ENCODE peak calls at places on chromosomes 11 and 22, in nine cellular contexts. G is fibroblast of villous mesenchyme; S is astrocyte of the spinal cord; Q is lower lobe of right lung; U is A673; B is CD8-positive, alpha-beta T cell; X is cardiac fibroblast; H is AG09309; V is body of pancreas. Y is an unnamed sample.

GRCh38 chr22:44702479-44703219 is 645 bp downstream of the PRR5 start:
- DNase-seq in G (peak; percentile 84), S (no peak), Q (no peak), U (peak; percentile 67), B (peak; percentile 28), X (peak; percentile 48), H (no peak), V (peak; percentile 23), Y (no peak)

GRCh38 chr11:86799680-86800075 is 664 bp upstream of the PRSS23 start:
- DNase-seq in G (no peak), S (no peak), Q (no peak), U (no peak), B (no peak), X (no peak), H (no peak), V (no peak), Y (peak; percentile 50)

GRCh38 chr11:128482512-128483191 is 104.7 kb downstream of the ETS1 start:
- DNase-seq in G (peak; percentile 95), S (peak; percentile 69), Q (no peak), U (no peak), B (no peak), X (peak; percentile 94), H (peak; percentile 93), V (no peak), Y (no peak)

GRCh38 chr22:36141481-36141880 is 19.1 kb downstream of the APOL3 start:
- DNase-seq in G (no peak), S (no peak), Q (no peak), U (no peak), B (no peak), X (no peak), H (no peak), V (no peak), Y (no peak)

GRCh38 chr11:78381867-78382266 is 35.8 kb downstream of the GAB2 start:
- DNase-seq in G (peak; percentile 47), S (no peak), Q (no peak), U (no peak), B (no peak), X (peak; percentile 8), H (no peak), V (no peak), Y (no peak)

GRCh38 chr22:37627545-37627944 is 11.9 kb upstream of the SH3BP1 start:
- DNase-seq in G (no peak), S (no peak), Q (no peak), U (no peak), B (peak; percentile 68), X (no peak), H (no peak), V (no peak), Y (no peak)

GRCh38 chr11:46130286-46130937 is 9.2 kb upstream of the PHF21A start:
- DNase-seq in G (no peak), S (no peak), Q (no peak), U (no peak), B (no peak), X (no peak), H (no peak), V (no peak), Y (no peak)

GRCh38 chr22:27581688-27582087 is 219.9 kb downstream of the MN1 start:
- DNase-seq in G (peak; percentile 82), S (no peak), Q (peak; percentile 64), U (no peak), B (no peak), X (peak; percentile 73), H (no peak), V (peak; percentile 23), Y (peak; percentile 68)

GRCh38 chr22:32584650-32585049 is 110.0 kb downstream of the FBXO7 start:
- DNase-seq in G (peak; percentile 90), S (peak; percentile 44), Q (no peak), U (no peak), B (no peak), X (peak; percentile 81), H (no peak), V (no peak), Y (no peak)

GRCh38 chr22:32579533-32580220 is 105.1 kb downstream of the FBXO7 start:
- DNase-seq in G (peak; percentile 79), S (peak; percentile 38), Q (peak; percentile 51), U (no peak), B (no peak), X (no peak), H (no peak), V (no peak), Y (no peak)

GRCh38 chr22:32583921-32584335 is 109.3 kb downstream of the FBXO7 start:
- DNase-seq in G (peak; percentile 74), S (no peak), Q (no peak), U (no peak), B (no peak), X (peak; percentile 74), H (no peak), V (no peak), Y (no peak)

GRCh38 chr22:32585737-32586136 is 111.1 kb downstream of the FBXO7 start:
- DNase-seq in G (no peak), S (no peak), Q (no peak), U (no peak), B (no peak), X (no peak), H (no peak), V (no peak), Y (no peak)

DNA sequence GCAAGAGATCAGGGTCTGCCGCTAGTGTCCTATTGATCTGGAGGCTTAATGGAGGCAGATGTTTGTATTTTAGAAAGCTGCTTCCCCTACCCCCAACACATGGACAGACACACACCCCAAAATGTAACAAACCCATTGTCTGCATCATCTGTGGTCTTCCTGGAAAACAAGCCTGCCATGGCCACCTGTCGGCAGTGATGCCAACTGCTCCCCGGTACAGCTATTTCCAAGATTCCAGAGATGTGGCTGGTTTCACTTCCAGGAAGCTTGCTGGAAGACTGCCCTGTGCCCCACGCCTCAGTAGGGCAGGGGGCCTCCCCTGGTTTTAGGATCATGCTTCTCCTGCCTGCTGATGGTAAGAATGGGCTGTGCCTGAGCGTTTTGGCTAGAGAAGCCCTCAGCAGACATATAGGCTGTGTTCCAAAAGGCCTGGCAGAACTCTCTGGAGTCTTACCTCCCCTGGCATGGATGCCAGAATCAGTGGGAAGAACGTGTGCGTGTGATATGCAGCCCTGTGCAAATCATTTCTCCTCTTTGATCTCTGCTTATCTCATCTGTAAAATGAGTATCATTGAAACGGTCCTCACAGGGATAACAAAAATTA is 108.6 kb downstream of the FBXO7 start:
- DNase-seq in G (no peak), S (no peak), Q (no peak), U (no peak), B (no peak), X (no peak), H (no peak), V (no peak), Y (no peak)
- TF ChIP-seq CTCF in G (no peak), S (no peak), Q (no peak), U (no peak), B (no peak), X (no peak), H (no peak), V (no peak), Y (no peak)

DNA sequence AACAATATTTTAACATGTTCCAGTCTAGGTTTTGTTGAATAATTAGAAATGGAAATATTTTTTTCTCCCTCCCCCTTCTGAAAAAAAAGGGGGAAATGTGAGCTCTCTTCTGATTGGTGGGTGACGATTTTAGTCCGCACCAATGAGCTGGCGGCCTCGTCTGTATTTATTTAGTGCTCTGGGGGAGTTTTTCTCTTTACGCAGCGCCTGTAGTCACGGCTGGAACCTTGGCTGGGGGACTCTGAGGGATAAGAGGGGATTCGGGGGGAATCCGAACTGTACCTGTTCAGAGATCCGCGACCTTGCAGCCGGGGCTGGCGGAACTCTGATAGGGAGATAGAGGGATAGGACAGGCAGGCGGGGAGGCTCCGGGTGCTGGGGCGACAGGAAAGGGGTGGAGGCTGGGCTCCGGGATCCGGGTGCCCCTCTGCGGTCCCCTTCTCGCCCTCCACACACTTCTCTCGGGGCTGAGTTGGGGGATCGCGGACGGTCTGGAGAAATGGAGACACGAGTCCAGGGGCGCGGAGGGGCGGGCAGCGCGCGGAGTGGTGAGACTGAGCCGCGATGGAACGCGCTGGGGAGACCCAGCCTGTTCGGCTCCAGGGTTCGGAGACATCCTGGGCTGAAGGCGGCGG is 99.7 kb upstream of the HSD17B12 start:
- DNase-seq in G (no peak), S (no peak), Q (no peak), U (peak; percentile 73), B (no peak), X (peak; percentile 10), H (no peak), V (no peak), Y (no peak)
- H3K4me3 ChIP-seq in G (peak overlapping the region; percentile 17), S (peak overlapping the region; percentile 1), Q (peak overlapping the region; percentile 34), U (peak overlapping the region; percentile 35), B (peak overlapping the region; percentile 27), X (peak overlapping the region; percentile 15), H (peak overlapping the region; percentile 31), V (no peak overlapping the region), Y (no peak overlapping the region)

DNA sequence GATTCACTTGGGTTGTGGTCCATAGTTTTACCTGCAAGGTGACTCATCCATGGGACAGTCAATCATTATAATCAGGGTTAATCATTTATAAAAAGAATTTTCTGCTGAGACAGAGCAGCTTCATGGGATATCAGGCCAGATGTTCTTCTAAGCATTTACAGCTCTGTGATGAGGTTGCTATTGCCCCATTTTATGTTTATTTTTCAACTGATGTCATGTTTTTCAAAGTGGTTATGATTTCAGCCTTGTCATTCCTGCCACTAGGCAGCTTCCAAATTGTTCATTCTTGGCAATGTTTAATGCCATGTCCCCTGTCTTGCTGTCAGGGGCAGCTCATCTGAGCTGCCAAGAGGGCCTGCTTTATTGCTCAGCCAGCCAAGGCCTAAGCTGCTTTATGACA is 35.9 kb upstream of the ZBED5 start:
- DNase-seq in G (peak; percentile 87), S (peak; percentile 62), Q (no peak), U (no peak), B (no peak), X (peak; percentile 59), H (peak; percentile 55), V (no peak), Y (peak; percentile 29)
- TF ChIP-seq CTCF in G (peak; percentile 44), S (peak; percentile 18), Q (peak; percentile 11), U (no peak), B (no peak), X (peak; percentile 43), H (peak; percentile 52), V (no peak), Y (peak; percentile 10)

GRCh38 chr22:50675553-50676199 is 3.1 kb downstream of the SHANK3 start:
- DNase-seq in G (no peak), S (no peak), Q (no peak), U (no peak), B (no peak), X (no peak), H (no peak), V (no peak), Y (no peak)

GRCh38 chr22:50678218-50678650 is 5.6 kb downstream of the SHANK3 start:
- DNase-seq in G (no peak), S (no peak), Q (no peak), U (no peak), B (no peak), X (no peak), H (no peak), V (no peak), Y (peak; percentile 28)

GRCh38 chr22:50676211-50676636 is 3.6 kb downstream of the SHANK3 start:
- DNase-seq in G (no peak), S (no peak), Q (no peak), U (no peak), B (no peak), X (no peak), H (no peak), V (no peak), Y (no peak)

GRCh38 chr22:50677493-50678217 is 5.0 kb downstream of the SHANK3 start:
- DNase-seq in G (no peak), S (no peak), Q (no peak), U (no peak), B (no peak), X (no peak), H (no peak), V (no peak), Y (no peak)

DNA sequence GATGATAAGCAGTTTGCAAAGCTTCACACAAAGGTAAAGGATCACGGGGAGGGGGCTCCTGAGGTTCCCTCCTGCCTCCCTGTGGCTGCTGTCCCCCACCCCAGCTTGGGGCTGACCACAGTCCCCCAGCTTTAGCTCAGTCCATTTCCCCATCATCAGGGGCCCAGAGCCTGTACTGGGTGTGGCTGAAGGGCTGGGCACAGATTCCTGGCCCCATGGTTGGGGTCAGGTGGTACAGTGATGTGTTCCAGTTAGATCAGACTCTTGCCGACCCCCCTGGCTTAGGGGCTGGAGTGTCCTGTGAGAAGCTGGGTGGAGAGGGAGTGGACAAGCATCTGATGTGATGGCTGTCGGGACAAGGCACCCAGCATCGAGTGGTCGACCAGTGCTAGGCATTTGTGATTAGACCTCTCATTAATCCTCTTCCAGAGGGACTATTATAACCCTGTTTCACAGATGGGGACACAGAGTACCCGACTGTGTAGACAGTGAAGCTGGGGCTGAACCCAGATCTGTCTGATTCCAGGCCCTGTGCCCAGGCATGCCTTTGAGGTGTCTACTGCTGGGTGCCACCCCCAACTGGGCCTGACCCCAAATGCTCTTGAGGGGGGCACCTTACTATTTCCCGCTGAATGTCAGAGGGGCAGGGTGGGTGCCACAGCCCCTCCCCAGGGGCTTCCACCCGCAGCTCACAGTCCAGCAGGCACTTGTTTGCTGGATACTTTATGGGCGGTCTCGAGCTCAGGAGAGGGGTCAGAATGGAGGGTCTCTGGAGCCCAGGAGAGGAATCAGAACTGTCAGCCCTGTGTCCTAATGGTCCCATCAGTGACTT is 4.3 kb downstream of the SHANK3 start:
- DNase-seq in G (no peak), S (no peak), Q (no peak), U (no peak), B (no peak), X (no peak), H (no peak), V (no peak), Y (no peak)
- H3K4me3 ChIP-seq in G (no peak overlapping the region), S (no peak overlapping the region), Q (peak overlapping the region; percentile 58), U (no peak overlapping the region), B (no peak overlapping the region), X (no peak overlapping the region), H (no peak overlapping the region), V (no peak overlapping the region), Y (no peak overlapping the region)

Y was measured in mucosa of descending colon.